ENCODE peak calls at places on chromosomes 16 and 17, in nine cellular contexts. Y is mucosa of descending colon; T is RWPE2; O is activated CD8-positive, alpha-beta T cell treated with anti-CD3 and anti-CD28 coated beads for 36 hours; N is left lung; G is omental fat pad; S is sciatic nerve; L is Right ventricle myocardium inferior; P is activated T-cell treated with anti-CD3 and anti-CD28 coated beads, Interleukin-2, amount 50 U/mL, for 4 hours. D is an unnamed sample.

GRCh38 chr17:5184284-5184683 is 7.4 kb downstream of the ZNF594 start:
- ATAC-seq in S (no peak), N (no peak), Y (no peak), P (no peak), T (no peak), O (peak), L (no peak), G (no peak), D (no peak)

GRCh38 chr17:8103549-8103948 is 14.8 kb downstream of the ALOXE3 start:
- ATAC-seq in S (no peak), G (no peak), P (no peak), O (no peak), L (no peak), Y (peak), N (peak), T (peak), D (no peak)

GRCh38 chr17:7717756-7718350 is 309 bp downstream of the DNAH2 start:
- ATAC-seq in S (peak), G (no peak), L (no peak), T (peak), P (peak), Y (peak), O (peak), N (peak), D (no peak)

GRCh38 chr16:3577302-3577752 is at the start of gene NLRC3:
- ATAC-seq in O (peak), S (no peak), N (no peak), G (no peak), Y (peak), P (peak), L (no peak), T (no peak), D (no peak)

GRCh38 chr16:22188595-22189442 is 17.3 kb upstream of the EEF2K start:
- ATAC-seq in Y (peak), S (no peak), N (peak), L (no peak), P (no peak), G (no peak), T (no peak), O (no peak), D (no peak)

GRCh38 chr16:56614549-56614991 is 6.2 kb downstream of the MT2A start:
- ATAC-seq in S (no peak), G (no peak), Y (no peak), N (no peak), T (peak), L (no peak), O (peak), P (peak), D (no peak)

GRCh38 chr17:78474631-78475146 is 96.2 kb downstream of the PGS1 start:
- ATAC-seq in P (peak), G (no peak), Y (peak), N (no peak), T (no peak), S (no peak), O (peak), L (no peak), D (no peak)

GRCh38 chr17:51103451-51103850 is 17.2 kb downstream of the SPAG9 start:
- ATAC-seq in Y (no peak), G (no peak), L (no peak), N (peak), T (no peak), P (no peak), S (no peak), O (no peak), D (no peak)

GRCh38 chr17:19010729-19011505 is 6.4 kb upstream of the FAM83G start:
- ATAC-seq in S (peak), N (peak), L (no peak), Y (peak), O (no peak), P (no peak), T (peak), G (no peak), D (no peak)

D was measured in gastroesophageal sphincter.